ENCODE peak calls at places on chromosomes 11 and 22, in eight cellular contexts. K, R, G, U, A, Y, E and N are unnamed samples.

GRCh38 chr11:5712507-5712906 is 22.9 kb downstream of the TRIM22 start:
- DNase-seq in K (no peak), E (no peak), Y (no peak), A (no peak), R (no peak), G (no peak), U (no peak), N (no peak)

GRCh38 chr11:115996125-115996807 is 492.1 kb upstream of the CADM1 start:
- DNase-seq in R (no peak), U (no peak), G (no peak), E (no peak), A (no peak), K (no peak), Y (no peak), N (no peak)

GRCh38 chr11:128575174-128575955 is 12.0 kb downstream of the ETS1 start:
- DNase-seq in K (no peak), G (no peak), U (no peak), E (no peak), Y (no peak), A (no peak), R (no peak), N (no peak)

GRCh38 chr11:111762981-111763643 is 3.1 kb downstream of the PPP2R1B start:
- DNase-seq in Y (no peak), E (no peak), A (no peak), U (no peak), K (no peak), R (no peak), G (no peak), N (no peak)

GRCh38 chr22:41003976-41004375 is 52.8 kb downstream of the RBX1 start:
- DNase-seq in Y (no peak), E (no peak), R (no peak), K (no peak), U (no peak), G (no peak), A (no peak), N (no peak)

GRCh38 chr22:28911279-28911640 is 27.9 kb downstream of the ZNRF3 start:
- DNase-seq in U (no peak), G (no peak), K (no peak), E (no peak), R (no peak), A (no peak), Y (no peak), N (no peak)

GRCh38 chr11:65896009-65896999 is 3.9 kb downstream of the FOSL1 start:
- DNase-seq in U (no peak), A (no peak), Y (no peak), R (no peak), E (no peak), G (no peak), K (no peak), N (no peak)

GRCh38 chr22:41240377-41241132 is at the start of gene CHADL:
- DNase-seq in E (no peak), Y (no peak), A (no peak), K (no peak), R (no peak), U (no peak), G (no peak), N (no peak)